ENCODE peak calls at places on chromosomes 7 and 10, in six cellular contexts. X, V, J, H, Q and S are unnamed samples.

GRCh38 chr10:12181065-12181775 is 14.5 kb downstream of the NUDT5 start:
- DNase-seq in J (no peak), Q (peak; percentile 16), H (no peak), V (no peak), X (no peak), S (no peak)

GRCh38 chr10:132904169-132904813 is 38.1 kb downstream of the CFAP46 start:
- DNase-seq in V (peak; percentile 38), J (peak; percentile 19), X (no peak), Q (peak; percentile 5), H (peak; percentile 49), S (peak; percentile 51)

GRCh38 chr7:69399038-69399800 is 199.1 kb upstream of the AUTS2 start:
- DNase-seq in J (no peak), V (no peak), Q (peak; percentile 69), H (no peak), X (no peak), S (no peak)

GRCh38 chr7:154903083-154903731 is 99.7 kb downstream of the PAXIP1 start:
- DNase-seq in J (no peak), H (peak; percentile 52), V (no peak), X (no peak), Q (no peak), S (no peak)

GRCh38 chr10:1601371-1601906 is 135.9 kb downstream of the ADARB2 start:
- DNase-seq in X (no peak), Q (no peak), J (no peak), V (no peak), H (no peak), S (no peak)

GRCh38 chr7:140674899-140675701 is 2.4 kb downstream of the ADCK2 start:
- DNase-seq in J (no peak), V (no peak), Q (peak; percentile 25), H (peak; percentile 68), X (peak; percentile 61), S (no peak)

GRCh38 chr10:16116404-16117304 is 256.3 kb upstream of the MINDY3 start:
- DNase-seq in H (no peak), Q (no peak), X (no peak), V (no peak), J (no peak), S (no peak)

GRCh38 chr7:73850781-73851207 is 8.5 kb upstream of the METTL27 start:
- DNase-seq in X (no peak), V (no peak), Q (peak; percentile 99), J (peak; percentile 78), H (no peak), S (peak; percentile 96)

GRCh38 chr10:108696792-108697477 is 1226.4 kb downstream of the XPNPEP1 start:
- DNase-seq in V (no peak), X (no peak), J (no peak), Q (no peak), H (no peak), S (no peak)

GRCh38 chr7:78585958-78586357 is 787.4 kb downstream of the PHTF2 start:
- DNase-seq in J (no peak), V (no peak), H (no peak), Q (no peak), X (no peak), S (no peak)

GRCh38 chr7:75958802-75959543 is 35.4 kb downstream of the TMEM120A start:
- DNase-seq in J (no peak), V (no peak), Q (no peak), X (no peak), H (no peak), S (no peak)

GRCh38 chr7:102096706-102097427 is 189.8 kb upstream of the SH2B2 start:
- DNase-seq in X (peak; percentile 52), J (no peak), Q (no peak), V (no peak), H (no peak), S (no peak)

GRCh38 chr10:86953747-86954680 is 3.4 kb downstream of the MMRN2 start:
- DNase-seq in H (peak; percentile 67), X (peak; percentile 76), J (no peak), Q (peak; percentile 48), V (peak; percentile 73), S (no peak)

GRCh38 chr7:3537210-3537875 is 236.3 kb downstream of the SDK1 start:
- DNase-seq in H (no peak), J (no peak), X (no peak), Q (peak; percentile 71), V (no peak), S (no peak)

GRCh38 chr7:135486258-135486657 is 23.6 kb downstream of the CNOT4 start:
- DNase-seq in Q (peak; percentile 38), X (no peak), J (no peak), H (no peak), V (no peak), S (no peak)

GRCh38 chr10:42986618-42987017 is 90.3 kb upstream of the RET start:
- DNase-seq in V (no peak), J (no peak), X (no peak), Q (no peak), H (no peak), S (no peak)

GRCh38 chr7:16657656-16658279 is 11.8 kb downstream of the BZW2 start:
- DNase-seq in V (peak; percentile 59), X (no peak), J (no peak), Q (peak; percentile 76), H (no peak), S (no peak)

GRCh38 chr10:72291019-72291532 is 17.4 kb downstream of the DDIT4 start:
- DNase-seq in X (no peak), V (no peak), H (no peak), J (no peak), Q (no peak), S (no peak)

GRCh38 chr10:132122939-132123445 is 57.2 kb downstream of the JAKMIP3 start:
- DNase-seq in X (no peak), J (no peak), V (no peak), Q (no peak), H (no peak), S (no peak)

GRCh38 chr7:36677769-36678435 is 46.4 kb downstream of the AOAH start:
- DNase-seq in J (no peak), Q (no peak), X (no peak), H (no peak), V (no peak), S (no peak)

GRCh38 chr7:74379938-74380337 is 73.8 kb upstream of the GTF2IRD1 start:
- DNase-seq in H (peak; percentile 87), J (no peak), X (no peak), V (no peak), Q (no peak), S (no peak)

GRCh38 chr10:71093531-71093930 is 118.8 kb upstream of the UNC5B start:
- DNase-seq in Q (no peak), H (no peak), V (no peak), J (no peak), X (peak; percentile 20), S (no peak)

GRCh38 chr7:156474241-156474743 is 166.3 kb upstream of the RNF32 start:
- DNase-seq in J (no peak), Q (peak; percentile 82), V (no peak), X (no peak), H (no peak), S (peak; percentile 55)

GRCh38 chr10:6203331-6204062 is 765 bp downstream of the PFKFB3 start:
- DNase-seq in V (peak; percentile 77), Q (peak; percentile 30), X (no peak), J (no peak), H (peak; percentile 79), S (no peak)

GRCh38 chr10:71575446-71575845 is 144.1 kb downstream of the C10orf105 start:
- DNase-seq in H (no peak), V (peak; percentile 69), Q (no peak), X (no peak), J (no peak), S (no peak)

GRCh38 chr10:128530301-128530700 is 404.1 kb upstream of the MKI67 start:
- DNase-seq in J (no peak), V (no peak), X (no peak), Q (no peak), H (no peak), S (peak; percentile 4)

GRCh38 chr7:121038717-121039509 is 50.4 kb downstream of the CPED1 start:
- DNase-seq in Q (no peak), H (no peak), J (no peak), X (no peak), V (no peak), S (no peak)

GRCh38 chr10:43120948-43121290 is 17.3 kb upstream of the CSGALNACT2 start:
- DNase-seq in X (no peak), J (no peak), H (no peak), V (peak; percentile 50), Q (no peak), S (no peak)

GRCh38 chr7:127819975-127820778 is 168.2 kb downstream of the SND1 start:
- DNase-seq in V (no peak), H (no peak), X (no peak), Q (peak; percentile 86), J (no peak), S (no peak)

GRCh38 chr10:102600816-102601215 is 43.5 kb upstream of the TRIM8 start:
- DNase-seq in H (peak; percentile 48), X (no peak), V (no peak), Q (no peak), J (no peak), S (no peak)
- H3K4me1 ChIP-seq in H (peaks cover 16% of the 10 kb centered on the region), X (peaks cover 63% of the 10 kb centered on the region), V (peaks cover 81% of the 10 kb centered on the region), Q (peaks cover 34% of the 10 kb centered on the region), J (peaks cover 23% of the 10 kb centered on the region), S (peaks cover 10% of the 10 kb centered on the region)

GRCh38 chr7:50774299-50774698 is 8.4 kb downstream of the GRB10 start:
- DNase-seq in H (no peak), Q (no peak), J (no peak), X (no peak), V (no peak), S (no peak)

GRCh38 chr7:50775231-50775630 is 7.5 kb downstream of the GRB10 start:
- DNase-seq in V (no peak), J (no peak), H (no peak), Q (no peak), X (no peak), S (no peak)

GRCh38 chr7:50768470-50769159 is 14.1 kb downstream of the GRB10 start:
- DNase-seq in X (no peak), V (no peak), Q (peak; percentile 50), J (no peak), H (no peak), S (no peak)

GRCh38 chr7:50769160-50769484 is 13.6 kb downstream of the GRB10 start:
- DNase-seq in V (no peak), Q (no peak), H (no peak), J (no peak), X (no peak), S (no peak)

GRCh38 chr7:50771120-50772002 is 11.3 kb downstream of the GRB10 start:
- DNase-seq in V (no peak), J (no peak), H (no peak), X (no peak), Q (no peak), S (no peak)
- H3K4me1 ChIP-seq in V (peaks cover 47% of the 10 kb centered on the region), J (no peaks in the 10 kb centered on the region), H (peaks cover 41% of the 10 kb centered on the region), X (no peaks in the 10 kb centered on the region), Q (peaks cover 2% of the 10 kb centered on the region), S (no peaks in the 10 kb centered on the region)

DNA sequence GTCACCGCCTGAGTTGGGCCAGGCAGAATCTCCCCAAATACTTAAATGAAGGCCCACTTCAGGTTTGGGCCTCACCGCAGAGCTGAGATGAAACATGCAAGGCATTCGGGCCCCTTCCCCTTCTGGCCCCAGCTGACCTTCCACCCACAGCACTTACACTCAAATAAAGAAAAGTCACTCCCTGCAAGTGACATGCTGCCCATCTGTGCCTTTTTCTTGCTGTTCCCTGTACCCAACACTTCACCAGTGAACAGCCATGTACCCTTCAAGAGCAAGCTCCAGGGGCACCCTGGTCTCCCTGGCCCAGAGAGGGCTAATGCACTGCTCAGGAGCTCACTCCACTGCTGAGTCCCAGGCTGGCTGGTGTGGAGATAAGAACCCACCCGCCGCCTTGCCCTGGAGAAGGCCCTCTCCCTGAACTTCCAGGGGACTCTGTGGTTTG is 40.7 kb downstream of the ZCCHC24 start:
- DNase-seq in Q (no peak), X (peak; percentile 69), V (peak; percentile 26), J (no peak), H (no peak), S (no peak)
- H3K4me1 ChIP-seq in Q (peaks cover 58% of the 10 kb centered on the region), X (peaks cover 79% of the 10 kb centered on the region), V (peaks cover 100% of the 10 kb centered on the region), J (no peaks in the 10 kb centered on the region), H (no peaks in the 10 kb centered on the region), S (peaks cover 6% of the 10 kb centered on the region)

GRCh38 chr10:118951218-118951617 is 78.3 kb upstream of the NANOS1 start:
- DNase-seq in V (no peak), J (no peak), H (no peak), X (no peak), Q (no peak), S (no peak)
- H3K4me1 ChIP-seq in V (peaks cover 9% of the 10 kb centered on the region), J (peaks cover 17% of the 10 kb centered on the region), H (peaks cover 9% of the 10 kb centered on the region), X (peaks cover 11% of the 10 kb centered on the region), Q (peaks cover 10% of the 10 kb centered on the region), S (peaks cover 12% of the 10 kb centered on the region)